ENCODE peak calls at places on chromosomes 7 and 10, in eight cellular contexts. N, G, S, T, Q, R, A and H are unnamed samples.
A peak's percentile ranks its signal among the peaks of the same experiment; 100 is the strongest.

GRCh38 chr10:102926842-102927241 is 8.7 kb downstream of the CNNM2 start:
- DNase-seq in N (no peak), G (no peak), S (no peak), T (peak; percentile 38), Q (no peak), R (no peak), A (no peak), H (no peak)

GRCh38 chr7:150738092-150739044 is 1.1 kb downstream of the GIMAP5 start:
- DNase-seq in N (peak; percentile 20), G (no peak), S (no peak), T (no peak), Q (peak; percentile 73), R (no peak), A (no peak), H (no peak)

GRCh38 chr7:102095933-102096332 is 190.7 kb upstream of the SH2B2 start:
- DNase-seq in N (no peak), G (no peak), S (no peak), T (no peak), Q (no peak), R (no peak), A (no peak), H (no peak)

GRCh38 chr10:49220679-49221078 is 32.5 kb upstream of the TMEM273 start:
- DNase-seq in N (no peak), G (no peak), S (no peak), T (no peak), Q (no peak), R (no peak), A (no peak), H (no peak)

GRCh38 chr7:26549281-26549943 is 257.8 kb downstream of the SNX10 start:
- DNase-seq in N (no peak), G (no peak), S (no peak), T (no peak), Q (no peak), R (no peak), A (no peak), H (no peak)

GRCh38 chr10:46550795-46551700 is 5.4 kb downstream of the GPRIN2 start:
- DNase-seq in N (no peak), G (no peak), S (no peak), T (peak; percentile 3), Q (no peak), R (no peak), A (no peak), H (no peak)

GRCh38 chr7:36083626-36084380 is 69.3 kb upstream of the EEPD1 start:
- DNase-seq in N (no peak), G (no peak), S (no peak), T (no peak), Q (no peak), R (no peak), A (no peak), H (no peak)

GRCh38 chr7:107312418-107312817 is 143.6 kb downstream of the HBP1 start:
- DNase-seq in N (no peak), G (no peak), S (no peak), T (no peak), Q (peak; percentile 42), R (no peak), A (peak; percentile 76), H (no peak)

GRCh38 chr10:11874568-11875182 is 51.5 kb downstream of the PROSER2 start:
- DNase-seq in N (peak; percentile 46), G (no peak), S (peak; percentile 11), T (peak; percentile 35), Q (peak; percentile 89), R (peak; percentile 65), A (peak; percentile 12), H (peak; percentile 36)

GRCh38 chr7:46391215-46391614 is 470.1 kb upstream of the IGFBP3 start:
- DNase-seq in N (no peak), G (no peak), S (no peak), T (peak; percentile 11), Q (no peak), R (no peak), A (peak; percentile 2), H (peak; percentile 52)

GRCh38 chr10:75972494-75973276 is 541.3 kb downstream of the LRMDA start:
- DNase-seq in N (peak; percentile 77), G (no peak), S (peak; percentile 54), T (no peak), Q (peak; percentile 61), R (no peak), A (peak; percentile 52), H (peak; percentile 77)

GRCh38 chr10:98664329-98665042 is 217.8 kb upstream of the HPS1 start:
- DNase-seq in N (peak; percentile 37), G (no peak), S (peak; percentile 25), T (peak; percentile 21), Q (peak; percentile 52), R (peak; percentile 39), A (peak; percentile 7), H (peak; percentile 19)

GRCh38 chr10:96497391-96497790 is 16.3 kb downstream of the TLL2 start:
- DNase-seq in N (no peak), G (no peak), S (no peak), T (no peak), Q (no peak), R (no peak), A (no peak), H (no peak)

GRCh38 chr10:110634527-110635209 is 9.5 kb upstream of the RBM20 start:
- DNase-seq in N (no peak), G (no peak), S (no peak), T (peak; percentile 80), Q (peak; percentile 31), R (no peak), A (no peak), H (no peak)

GRCh38 chr7:95595825-95596182 is 512 bp downstream of the PDK4 start:
- DNase-seq in N (no peak), G (no peak), S (no peak), T (peak; percentile 45), Q (no peak), R (no peak), A (no peak), H (no peak)

GRCh38 chr7:151505836-151506468 is 13.7 kb downstream of the RHEB start:
- DNase-seq in N (no peak), G (no peak), S (no peak), T (no peak), Q (peak; percentile 53), R (no peak), A (no peak), H (no peak)

GRCh38 chr10:82953909-82954308 is 1078.9 kb downstream of the NRG3 start:
- DNase-seq in N (no peak), G (no peak), S (no peak), T (no peak), Q (no peak), R (no peak), A (no peak), H (no peak)
- TF ChIP-seq CTCF in N (no peak), G (no peak), S (no peak), T (no peak), Q (no peak), R (no peak), A (no peak), H (no peak)

GRCh38 chr10:88952647-88953111 is at the start of gene ACTA2:
- DNase-seq in N (peak; percentile 75), G (no peak), S (peak; percentile 63), T (peak; percentile 43), Q (no peak), R (no peak), A (peak; percentile 84), H (peak; percentile 52)
- H3K4me3 ChIP-seq in N (peak within 1 kb of the TSS; percentile 13), G (no peak within 1 kb of the TSS), S (no peak within 1 kb of the TSS), T (no peak within 1 kb of the TSS), Q (no peak within 1 kb of the TSS), R (no peak within 1 kb of the TSS), A (peak within 1 kb of the TSS; percentile 36), H (peak within 1 kb of the TSS; percentile 17)

DNA sequence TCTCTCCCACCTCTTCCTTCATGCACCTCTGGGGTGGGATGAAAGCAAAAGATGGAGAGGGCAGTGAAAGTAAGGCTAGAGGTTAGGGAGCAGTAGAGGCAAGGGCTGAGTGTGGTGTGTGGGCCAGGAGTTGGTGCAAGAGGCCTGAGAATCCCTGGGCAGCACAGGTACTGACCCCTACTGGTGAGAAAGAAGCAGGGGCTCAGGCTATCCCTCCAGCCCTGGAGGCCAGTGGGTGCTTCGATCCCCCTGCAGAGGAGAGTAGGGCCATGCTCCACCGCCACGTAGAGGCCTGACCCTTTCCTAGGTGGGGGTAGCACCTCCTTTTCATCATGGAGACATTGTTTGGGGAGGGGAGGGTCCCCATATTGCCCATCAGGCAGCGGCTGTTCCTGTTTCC is 9.8 kb downstream of the CDHR1 start:
- DNase-seq in N (no peak), G (no peak), S (no peak), T (no peak), Q (peak; percentile 46), R (no peak), A (no peak), H (no peak)
- TF ChIP-seq CTCF in N (peak; percentile 25), G (no peak), S (peak; percentile 53), T (peak; percentile 10), Q (peak; percentile 58), R (no peak), A (peak; percentile 11), H (no peak)

GRCh38 chr10:34364253-34365037 is 450.7 kb downstream of the PARD3 start:
- DNase-seq in N (no peak), G (no peak), S (no peak), T (no peak), Q (no peak), R (peak; percentile 70), A (no peak), H (no peak)

GRCh38 chr10:34372509-34372908 is 442.6 kb downstream of the PARD3 start:
- DNase-seq in N (no peak), G (no peak), S (no peak), T (no peak), Q (no peak), R (no peak), A (no peak), H (no peak)

GRCh38 chr10:34369120-34369519 is 446.0 kb downstream of the PARD3 start:
- DNase-seq in N (no peak), G (no peak), S (no peak), T (no peak), Q (no peak), R (no peak), A (no peak), H (no peak)

GRCh38 chr10:34370121-34370520 is 445.0 kb downstream of the PARD3 start:
- DNase-seq in N (no peak), G (no peak), S (no peak), T (no peak), Q (no peak), R (no peak), A (no peak), H (no peak)
- H3K4me3 ChIP-seq in N (no peak overlapping the region), G (no peak overlapping the region), S (no peak overlapping the region), T (no peak overlapping the region), Q (no peak overlapping the region), R (no peak overlapping the region), A (no peak overlapping the region), H (no peak overlapping the region)

DNA sequence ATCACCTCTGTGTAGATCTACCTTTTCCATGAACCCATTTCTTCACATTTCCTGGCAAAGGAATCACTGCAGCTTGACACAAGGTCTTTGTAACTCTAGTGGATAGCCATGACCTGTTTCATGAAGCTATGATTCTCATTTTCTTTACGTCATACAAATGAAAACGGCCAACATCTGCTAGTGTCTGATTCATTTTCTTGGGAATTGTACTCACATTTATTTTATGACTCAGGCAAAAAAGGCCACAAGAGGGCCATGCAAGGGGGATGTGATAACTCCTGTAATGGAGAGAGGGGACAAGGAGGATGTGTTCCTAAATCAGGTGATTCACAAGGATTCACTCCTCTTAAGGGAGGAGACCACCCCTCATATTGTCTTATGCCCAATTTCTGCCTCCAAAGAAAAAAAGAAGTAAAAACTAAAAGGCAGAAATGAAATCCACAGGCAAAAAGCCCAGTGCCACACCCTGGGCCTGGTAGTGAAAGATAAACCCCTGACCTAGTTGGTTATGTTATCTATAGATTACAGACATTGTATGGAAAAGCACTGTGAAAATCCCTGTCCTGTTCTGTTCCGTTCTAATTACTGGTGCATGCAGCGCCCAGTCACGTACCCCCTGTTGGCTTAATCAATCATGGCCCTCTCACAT is 249.9 kb downstream of the IPMK start:
- DNase-seq in N (peak; percentile 97), G (no peak), S (peak; percentile 83), T (no peak), Q (peak; percentile 74), R (peak; percentile 84), A (peak; percentile 97), H (peak; percentile 87)
- TF ChIP-seq CTCF in N (peak; percentile 38), G (no peak), S (peak; percentile 43), T (no peak), Q (no peak), R (peak; percentile 14), A (peak; percentile 23), H (peak; percentile 14)